ENCODE peak calls at places on chromosomes 5 and 9, in six cellular contexts. V is psoas muscle, R is NCI-H69, P is astrocyte, K is activated T-helper 1 cell treated with Interleukin-2 at 50 U/mL for 16 hours, W is SK-MEL-5. X is an unnamed sample.

GRCh38 chr9:37949576-37949975 is 45.6 kb upstream of the SLC25A51 start:
- DNase-seq in V (peak), R (no peak), P (no peak), K (no peak), W (no peak), X (no peak)

GRCh38 chr9:101485873-101486692 is 47.6 kb upstream of the RNF20 start:
- DNase-seq in V (peak), R (peak), P (no peak), K (no peak), W (no peak), X (peak)

GRCh38 chr5:62306494-62307363 is 723 bp downstream of the KIF2A start:
- DNase-seq in V (no peak), R (peak), P (peak), K (peak), W (peak), X (peak)

GRCh38 chr9:133994359-133995011 is 2.4 kb upstream of the VAV2 start:
- DNase-seq in V (peak), R (peak), P (no peak), K (peak), W (peak), X (peak)

GRCh38 chr5:65926276-65926761 is at the start of gene ERBIN:
- DNase-seq in V (peak), R (peak), P (peak), K (peak), W (peak), X (peak)

GRCh38 chr5:174706997-174707548 is 17.3 kb upstream of the MSX2 start:
- DNase-seq in V (no peak), R (no peak), P (peak), K (no peak), W (no peak), X (no peak)

GRCh38 chr5:151695464-151695863 is 8.7 kb upstream of the SPARC start:
- DNase-seq in V (no peak), R (no peak), P (no peak), K (no peak), W (no peak), X (no peak)

GRCh38 chr9:16246785-16247184 is 623.7 kb downstream of the BNC2 start:
- DNase-seq in V (no peak), R (no peak), P (no peak), K (no peak), W (no peak), X (no peak)

GRCh38 chr5:35430381-35431162 is 187.1 kb upstream of the SPEF2 start:
- DNase-seq in V (no peak), R (no peak), P (no peak), K (no peak), W (peak), X (peak)

GRCh38 chr9:112380102-112380581 is at the start of gene HSDL2:
- DNase-seq in V (no peak), R (peak), P (peak), K (no peak), W (no peak), X (peak)

GRCh38 chr5:139755892-139756671 is 39.5 kb upstream of the PSD2 start:
- DNase-seq in V (no peak), R (peak), P (no peak), K (no peak), W (no peak), X (peak)

GRCh38 chr5:2640717-2641116 is 110.8 kb downstream of the IRX2 start:
- DNase-seq in V (no peak), R (no peak), P (no peak), K (no peak), W (no peak), X (no peak)

GRCh38 chr5:150298701-150299451 is 3.8 kb downstream of the ARSI start:
- DNase-seq in V (no peak), R (no peak), P (peak), K (no peak), W (peak), X (no peak)

GRCh38 chr9:87695523-87695922 is 30.4 kb upstream of the CTSL start:
- DNase-seq in V (no peak), R (no peak), P (no peak), K (no peak), W (no peak), X (no peak)

GRCh38 chr9:120708526-120709224 is 5.6 kb downstream of the MEGF9 start:
- DNase-seq in V (no peak), R (peak), P (peak), K (no peak), W (no peak), X (no peak)

GRCh38 chr5:168282120-168282519 is 9.3 kb upstream of the WWC1 start:
- DNase-seq in V (no peak), R (peak), P (peak), K (no peak), W (no peak), X (no peak)

GRCh38 chr5:78896128-78896527 is 89.0 kb downstream of the ARSB start:
- DNase-seq in V (no peak), R (no peak), P (peak), K (no peak), W (no peak), X (no peak)

X was measured in DMS53.